ENCODE peak calls at places on chromosomes 12 and 14, in four cellular contexts. G is H7; O is activated CD4-positive, alpha-beta T cell treated with anti-CD3 and anti-CD28 coated beads for 36 hours; J is HFFc6. S is an unnamed sample.

GRCh38 chr12:1616233-1617066 is 12.6 kb upstream of the WNT5B start:
- DNase-seq in G (no peak), O (no peak), J (no peak), S (no peak)

GRCh38 chr12:53005215-53005985 is 856 bp upstream of the EIF4B start:
- DNase-seq in G (no peak), O (peak), J (no peak), S (peak)

GRCh38 chr12:103468837-103469236 is 26.9 kb downstream of the C12orf42 start:
- DNase-seq in G (no peak), O (no peak), J (no peak), S (no peak)

GRCh38 chr12:132513070-132513398 is 23.1 kb downstream of the FBRSL1 start:
- DNase-seq in G (no peak), O (no peak), J (peak), S (no peak)

GRCh38 chr12:123532021-123532420 is 1.5 kb downstream of the RILPL1 start:
- DNase-seq in G (no peak), O (peak), J (no peak), S (peak)

GRCh38 chr12:66497000-66497897 is 181.6 kb downstream of the GRIP1 start:
- DNase-seq in G (no peak), O (no peak), J (no peak), S (no peak)

GRCh38 chr12:85985996-85986395 is 111.9 kb downstream of the NTS start:
- DNase-seq in G (no peak), O (no peak), J (no peak), S (no peak)

GRCh38 chr12:7989827-7990491 is 42.6 kb upstream of the FOXJ2 start:
- DNase-seq in G (no peak), O (peak), J (no peak), S (no peak)

GRCh38 chr12:59131462-59131861 is 211.2 kb upstream of the LRIG3 start:
- DNase-seq in G (no peak), O (no peak), J (no peak), S (no peak)

GRCh38 chr12:29133141-29133540 is 15.9 kb upstream of the FAR2 start:
- DNase-seq in G (no peak), O (no peak), J (no peak), S (no peak)

GRCh38 chr12:96989916-96990315 is 82.9 kb downstream of the NEDD1 start:
- DNase-seq in G (peak), O (peak), J (no peak), S (no peak)

GRCh38 chr14:53569471-53569870 is 387.2 kb downstream of the BMP4 start:
- DNase-seq in G (no peak), O (no peak), J (no peak), S (no peak)

GRCh38 chr12:40207551-40207950 is 17.2 kb upstream of the LRRK2 start:
- DNase-seq in G (no peak), O (no peak), J (no peak), S (no peak)

GRCh38 chr14:75533791-75534190 is 11.5 kb downstream of the BATF start:
- DNase-seq in G (no peak), O (no peak), J (no peak), S (no peak)

GRCh38 chr14:58638231-58639205 is 756 bp downstream of the DACT1 start:
- DNase-seq in G (peak), O (peak), J (peak), S (no peak)

GRCh38 chr12:109879332-109880048 is 851 bp downstream of the GLTP start:
- DNase-seq in G (no peak), O (no peak), J (no peak), S (no peak)

GRCh38 chr14:23567186-23568020 is at the start of gene AP1G2:
- DNase-seq in G (peak), O (peak), J (peak), S (peak)

GRCh38 chr14:61350427-61350826 is 29.0 kb downstream of the PRKCH start:
- DNase-seq in G (no peak), O (peak), J (no peak), S (no peak)

GRCh38 chr12:52245962-52246577 is 13.0 kb downstream of the KRT7 start:
- DNase-seq in G (no peak), O (no peak), J (no peak), S (no peak)

GRCh38 chr14:101076451-101077220 is 173.1 kb upstream of the RTL1 start:
- DNase-seq in G (no peak), O (no peak), J (no peak), S (no peak)

GRCh38 chr14:76051717-76052459 is 66.3 kb downstream of the IFT43 start:
- DNase-seq in G (peak), O (no peak), J (no peak), S (no peak)

GRCh38 chr12:15984097-15984800 is 73.1 kb downstream of the DERA start:
- DNase-seq in G (no peak), O (no peak), J (no peak), S (no peak)

GRCh38 chr14:54646576-54647130 is 79.7 kb downstream of the SAMD4A start:
- DNase-seq in G (no peak), O (no peak), J (no peak), S (no peak)

GRCh38 chr12:46671102-46671501 is 154.7 kb downstream of the SLC38A4 start:
- DNase-seq in G (no peak), O (no peak), J (no peak), S (no peak)

GRCh38 chr14:98382662-98383061 is 889.3 kb downstream of the BCL11B start:
- DNase-seq in G (no peak), O (no peak), J (no peak), S (no peak)

GRCh38 chr14:81096656-81097055 is 124.1 kb downstream of the GTF2A1 start:
- DNase-seq in G (no peak), O (no peak), J (no peak), S (no peak)

GRCh38 chr12:81078469-81079196 is 754 bp downstream of the ACSS3 start:
- DNase-seq in G (peak), O (no peak), J (peak), S (no peak)

GRCh38 chr14:90850487-90850886 is 34.3 kb upstream of the TTC7B start:
- DNase-seq in G (peak), O (no peak), J (no peak), S (no peak)

GRCh38 chr14:27075503-27075902 is 477.7 kb upstream of the NOVA1 start:
- DNase-seq in G (no peak), O (no peak), J (no peak), S (no peak)

GRCh38 chr14:51554339-51554920 is 97.3 kb upstream of the FRMD6 start:
- DNase-seq in G (no peak), O (no peak), J (peak), S (no peak)

GRCh38 chr12:1838223-1838993 is 18.0 kb downstream of the LRTM2 start:
- DNase-seq in G (peak), O (no peak), J (no peak), S (no peak)

GRCh38 chr12:130266751-130267150 is 70.9 kb upstream of the PIWIL1 start:
- DNase-seq in G (peak), O (peak), J (no peak), S (no peak)

GRCh38 chr14:86168376-86168775 is 638.4 kb downstream of the FLRT2 start:
- DNase-seq in G (no peak), O (no peak), J (no peak), S (no peak)

GRCh38 chr12:121693155-121693554 is 19.4 kb upstream of the TMEM120B start:
- DNase-seq in G (no peak), O (no peak), J (no peak), S (no peak)

GRCh38 chr12:114003286-114003685 is 37.2 kb upstream of the RBM19 start:
- DNase-seq in G (no peak), O (no peak), J (no peak), S (no peak)

GRCh38 chr12:87092421-87092820 is 836.2 kb upstream of the MGAT4C start:
- DNase-seq in G (no peak), O (no peak), J (no peak), S (no peak)

S was measured in B cell.